ENCODE peak calls at places on chromosomes 5 and 9, in six cellular contexts. M is T-helper 1 cell, Y is midbrain, B is body of pancreas, T is NCI-H1092, V is cardiac fibroblast. L is an unnamed sample.

GRCh38 chr9:21267806-21268657 is 28.2 kb upstream of the IFNA14 start:
- DNase-seq in M (no peak), Y (peak; percentile 40), B (no peak), T (no peak), V (no peak), L (no peak)

GRCh38 chr9:134328341-134328840 is 2.1 kb downstream of the RXRA start:
- DNase-seq in M (no peak), Y (no peak), B (no peak), T (no peak), V (peak; percentile 37), L (no peak)

GRCh38 chr9:110351009-110351467 is 13.4 kb upstream of the TXNDC8 start:
- DNase-seq in M (no peak), Y (no peak), B (no peak), T (no peak), V (peak; percentile 67), L (no peak)

GRCh38 chr9:136856541-136857141 is 4.5 kb downstream of the MAMDC4 start:
- DNase-seq in M (peak; percentile 11), Y (no peak), B (peak; percentile 16), T (no peak), V (no peak), L (no peak)

GRCh38 chr5:14776640-14777039 is 94.9 kb downstream of the ANKH start:
- DNase-seq in M (no peak), Y (no peak), B (no peak), T (no peak), V (no peak), L (no peak)

GRCh38 chr5:159095882-159096554 is 3.7 kb downstream of the EBF1 start:
- DNase-seq in M (no peak), Y (no peak), B (no peak), T (no peak), V (no peak), L (no peak)

GRCh38 chr5:9090381-9091026 is 455.4 kb downstream of the SEMA5A start:
- DNase-seq in M (no peak), Y (no peak), B (no peak), T (no peak), V (no peak), L (no peak)

GRCh38 chr9:708556-709432 is 132.7 kb upstream of the DMRT1 start:
- DNase-seq in M (no peak), Y (no peak), B (peak; percentile 31), T (no peak), V (no peak), L (peak; percentile 79)

GRCh38 chr5:172164773-172165212 is 23.2 kb downstream of the STK10 start:
- DNase-seq in M (no peak), Y (peak; percentile 60), B (no peak), T (no peak), V (peak; percentile 65), L (no peak)

GRCh38 chr5:176592573-176592972 is 17.4 kb downstream of the GPRIN1 start:
- DNase-seq in M (no peak), Y (no peak), B (no peak), T (no peak), V (no peak), L (no peak)

GRCh38 chr9:105911104-105911911 is 217.0 kb downstream of the TMEM38B start:
- DNase-seq in M (no peak), Y (peak; percentile 5), B (no peak), T (no peak), V (peak; percentile 8), L (no peak)

GRCh38 chr5:36276864-36277263 is 24.8 kb downstream of the RANBP3L start:
- DNase-seq in M (no peak), Y (peak; percentile 60), B (no peak), T (no peak), V (no peak), L (peak; percentile 63)

GRCh38 chr5:102762828-102763227 is 7.7 kb downstream of the PAM start:
- DNase-seq in M (no peak), Y (no peak), B (no peak), T (no peak), V (no peak), L (no peak)

GRCh38 chr9:129750010-129750409 is 2.8 kb downstream of the PTGES start:
- DNase-seq in M (no peak), Y (no peak), B (no peak), T (no peak), V (peak; percentile 46), L (no peak)

GRCh38 chr9:135273077-135273476 is 185.6 kb downstream of the OLFM1 start:
- DNase-seq in M (no peak), Y (no peak), B (no peak), T (no peak), V (no peak), L (no peak)

GRCh38 chr9:94611638-94612068 is 18.0 kb upstream of the FBP2 start:
- DNase-seq in M (no peak), Y (no peak), B (no peak), T (no peak), V (no peak), L (no peak)